ENCODE peak calls at places on chromosomes 2 and 18, in ten cellular contexts. A, I, N, B, V, O, Z, J, W and E are unnamed samples.
A peak's percentile ranks its signal among the peaks of the same experiment; 100 is the strongest.

GRCh38 chr2:226418521-226418920 is 381.1 kb downstream of the IRS1 start:
- DNase-seq in A (no peak), I (no peak), N (no peak), B (no peak), V (no peak), O (no peak), Z (no peak), J (no peak), W (no peak), E (no peak)

GRCh38 chr2:70683455-70683854 is 84.5 kb downstream of the ADD2 start:
- DNase-seq in A (no peak), I (no peak), N (no peak), B (no peak), V (no peak), O (no peak), Z (no peak), J (no peak), W (no peak), E (no peak)

GRCh38 chr2:188292446-188293239 is 969 bp downstream of the GULP1 start:
- DNase-seq in A (peak; percentile 90), I (peak; percentile 66), N (no peak), B (peak; percentile 83), V (peak; percentile 54), O (peak; percentile 86), Z (peak; percentile 67), J (peak; percentile 80), W (peak; percentile 86), E (peak; percentile 87)

GRCh38 chr2:54457326-54458023 is 1.3 kb downstream of the SPTBN1 start:
- DNase-seq in A (peak; percentile 30), I (no peak), N (no peak), B (no peak), V (no peak), O (no peak), Z (peak; percentile 56), J (peak; percentile 15), W (peak; percentile 68), E (peak; percentile 32)

GRCh38 chr18:14025306-14025940 is 106.8 kb downstream of the ZNF519 start:
- DNase-seq in A (no peak), I (no peak), N (no peak), B (no peak), V (no peak), O (no peak), Z (no peak), J (no peak), W (no peak), E (no peak)

GRCh38 chr2:34012728-34013302 is 413.7 kb upstream of the FAM98A start:
- DNase-seq in A (peak; percentile 86), I (peak; percentile 62), N (no peak), B (peak; percentile 40), V (no peak), O (peak; percentile 23), Z (peak; percentile 35), J (peak; percentile 45), W (peak; percentile 53), E (peak; percentile 18)

GRCh38 chr2:36450466-36451196 is 95.1 kb downstream of the CRIM1 start:
- DNase-seq in A (no peak), I (peak; percentile 83), N (no peak), B (peak; percentile 88), V (peak; percentile 75), O (peak; percentile 89), Z (no peak), J (peak; percentile 88), W (no peak), E (peak; percentile 89)

GRCh38 chr2:148927010-148927409 is 52.0 kb downstream of the KIF5C start:
- DNase-seq in A (peak; percentile 26), I (no peak), N (no peak), B (no peak), V (no peak), O (no peak), Z (peak; percentile 18), J (no peak), W (no peak), E (no peak)

GRCh38 chr18:9038277-9038871 is 64.1 kb upstream of the NDUFV2 start:
- DNase-seq in A (no peak), I (no peak), N (no peak), B (peak; percentile 25), V (no peak), O (peak; percentile 28), Z (no peak), J (no peak), W (no peak), E (peak; percentile 25)

GRCh38 chr2:238267884-238268680 is 20.3 kb downstream of the PER2 start:
- DNase-seq in A (no peak), I (no peak), N (no peak), B (no peak), V (no peak), O (no peak), Z (peak; percentile 2), J (no peak), W (peak; percentile 42), E (no peak)

DNA sequence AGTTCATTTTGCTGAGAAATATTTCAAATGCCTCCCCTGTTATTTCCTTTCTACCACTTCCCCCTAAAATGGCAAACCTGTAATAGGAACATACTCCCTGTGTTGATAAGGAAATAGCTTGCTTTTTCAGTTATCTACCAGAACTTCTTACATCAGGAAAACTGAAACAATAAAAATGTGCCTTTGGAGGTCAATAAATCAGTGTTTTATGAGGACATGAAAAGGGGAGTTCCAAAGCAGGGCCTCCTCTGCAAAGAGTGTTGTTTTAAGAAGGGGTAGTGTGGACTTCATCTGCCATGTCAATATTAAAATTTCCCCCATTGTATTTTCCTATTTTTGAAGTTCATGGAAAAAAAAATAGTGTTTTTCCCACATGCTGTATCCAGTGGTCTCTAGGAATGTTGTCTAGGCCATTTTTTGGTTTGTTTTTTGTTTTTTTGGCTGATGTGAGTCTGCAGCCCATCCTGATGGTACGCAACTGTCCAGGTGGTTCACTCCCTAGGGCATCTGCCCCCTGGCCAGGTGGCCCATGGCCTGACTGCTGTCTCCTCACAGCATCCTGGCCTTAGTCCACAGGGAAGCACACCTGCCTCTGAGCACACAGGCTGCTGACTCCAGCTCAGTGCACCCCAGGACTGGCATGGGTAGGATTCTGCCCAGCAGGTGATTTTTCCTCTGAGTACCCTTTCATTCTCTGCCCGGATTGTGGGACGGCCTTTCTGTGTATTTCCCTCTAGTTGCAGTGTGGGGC is 3.8 kb downstream of the TNFRSF11A start:
- DNase-seq in A (no peak), I (no peak), N (no peak), B (no peak), V (no peak), O (no peak), Z (no peak), J (no peak), W (no peak), E (no peak)
- H3K4me3 ChIP-seq in A (no peak overlapping the region), I (no peak overlapping the region), N (no peak overlapping the region), B (no peak overlapping the region), V (no peak overlapping the region), O (no peak overlapping the region), Z (no peak overlapping the region), J (no peak overlapping the region), W (no peak overlapping the region), E (no peak overlapping the region)

GRCh38 chr18:34758378-34758948 is 48.4 kb downstream of the DTNA start:
- DNase-seq in A (no peak), I (no peak), N (no peak), B (no peak), V (no peak), O (no peak), Z (no peak), J (no peak), W (no peak), E (no peak)

GRCh38 chr18:34760444-34760843 is 50.3 kb downstream of the DTNA start:
- DNase-seq in A (no peak), I (no peak), N (no peak), B (no peak), V (no peak), O (no peak), Z (peak; percentile 25), J (no peak), W (peak; percentile 62), E (no peak)

GRCh38 chr18:34767601-34768027 is 57.5 kb downstream of the DTNA start:
- DNase-seq in A (no peak), I (peak; percentile 86), N (no peak), B (peak; percentile 88), V (peak; percentile 80), O (peak; percentile 97), Z (no peak), J (peak; percentile 97), W (no peak), E (peak; percentile 68)

DNA sequence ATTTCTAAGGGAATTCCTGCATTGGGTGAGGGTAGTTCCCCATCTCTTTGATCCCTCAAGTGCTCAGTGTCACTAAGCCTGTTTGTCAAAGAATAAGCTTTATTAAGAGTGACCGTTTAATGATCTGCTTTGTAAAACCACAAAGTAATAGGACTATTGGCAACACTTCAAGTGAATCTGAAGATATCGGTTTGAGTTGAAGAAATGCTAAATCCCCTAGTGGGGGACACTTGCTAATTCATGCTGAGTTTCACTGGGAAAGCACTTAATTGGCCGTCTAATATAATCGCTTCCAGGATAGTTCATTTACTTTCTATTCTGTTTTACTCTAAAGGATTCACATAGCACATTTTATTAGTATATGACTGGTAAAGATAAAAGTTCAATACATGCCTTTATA is 54.4 kb downstream of the DTNA start:
- DNase-seq in A (no peak), I (no peak), N (no peak), B (no peak), V (no peak), O (no peak), Z (no peak), J (no peak), W (no peak), E (no peak)
- TF ChIP-seq CTCF in A (no peak), I (peak; percentile 21), N (no peak), B (peak; percentile 10), V (no peak), O (no peak), Z (no peak), J (peak; percentile 10), W (no peak), E (peak; percentile 24)

DNA sequence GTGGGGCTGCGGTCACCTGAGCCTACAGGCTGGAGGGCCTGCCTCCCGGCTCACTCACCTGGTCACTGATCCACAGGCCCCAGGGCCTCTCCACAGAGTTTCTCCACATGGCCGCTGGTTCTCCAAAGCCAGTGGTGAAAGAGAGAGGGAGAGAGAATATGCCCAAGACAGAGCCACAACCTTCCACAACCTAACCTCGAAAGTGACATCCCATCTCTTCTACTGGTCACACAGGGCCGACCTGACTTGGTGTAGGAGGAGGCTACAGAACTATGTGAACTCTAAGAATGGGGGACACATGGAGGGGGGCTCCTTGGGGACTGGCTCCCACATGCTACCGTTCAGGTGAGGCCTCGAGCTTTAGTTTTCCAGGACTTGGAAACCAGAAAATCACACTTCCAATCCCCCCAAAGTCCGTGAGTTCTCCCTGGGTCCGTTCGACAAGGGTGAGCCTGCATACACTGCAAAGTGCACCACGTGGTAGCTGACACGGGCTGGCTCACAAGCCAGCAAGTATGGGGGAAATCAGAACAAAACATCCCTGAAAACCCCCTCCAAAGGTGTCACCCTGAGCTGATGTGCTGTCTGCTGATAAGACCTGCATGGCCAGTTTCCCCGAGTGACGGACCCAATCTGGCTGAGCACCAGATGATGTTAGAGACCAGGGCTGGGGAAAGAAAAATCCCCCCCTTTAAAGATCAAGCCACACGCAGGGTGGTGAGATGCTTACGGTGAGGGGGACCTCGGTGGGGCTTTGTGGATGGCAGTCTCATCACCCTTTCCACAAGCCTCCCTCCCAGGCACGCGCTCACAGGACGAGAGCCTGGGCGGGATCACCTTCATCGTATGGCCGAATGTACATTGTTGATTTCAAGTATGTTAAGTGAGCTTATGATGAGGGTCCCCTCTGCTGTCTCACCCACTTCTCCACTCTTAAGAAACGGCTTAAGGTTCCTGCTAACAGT is 54.2 kb upstream of the SEMA4C start:
- DNase-seq in A (no peak), I (no peak), N (peak; percentile 29), B (no peak), V (no peak), O (no peak), Z (no peak), J (no peak), W (peak; percentile 17), E (no peak)
- H3K4me3 ChIP-seq in A (no peak overlapping the region), I (no peak overlapping the region), N (peak overlapping the region; percentile 52), B (no peak overlapping the region), V (no peak overlapping the region), O (no peak overlapping the region), Z (no peak overlapping the region), J (no peak overlapping the region), W (no peak overlapping the region), E (no peak overlapping the region)

GRCh38 chr2:165563468-165564225 is 94.1 kb downstream of the CSRNP3 start:
- DNase-seq in A (no peak), I (no peak), N (no peak), B (no peak), V (no peak), O (no peak), Z (no peak), J (no peak), W (no peak), E (no peak)
- TF ChIP-seq CTCF in A (no peak), I (peak; percentile 31), N (no peak), B (no peak), V (no peak), O (no peak), Z (no peak), J (peak; percentile 3), W (no peak), E (no peak)